ENCODE peak calls at places on chromosomes 11 and 22, in six cellular contexts. U is T-cell, Z is tibial artery, Q is neuronal stem cell, B is endodermal cell, I is GM03348. L is an unnamed sample.

GRCh38 chr22:32334640-32335365 is 22.9 kb upstream of the RFPL3 start:
- DNase-seq in I (no peak), U (no peak), Q (no peak), B (peak), Z (no peak), L (no peak)

GRCh38 chr11:71519546-71519945 is 7.5 kb upstream of the KRTAP5-7 start:
- DNase-seq in Z (no peak), I (no peak), Q (no peak), B (no peak), U (no peak), L (no peak)

GRCh38 chr11:60786811-60787567 is 1.9 kb downstream of the MS4A10 start:
- DNase-seq in B (no peak), I (peak), U (no peak), Z (peak), Q (no peak), L (no peak)

GRCh38 chr22:35728639-35729308 is 11.1 kb downstream of the APOL5 start:
- DNase-seq in U (no peak), I (no peak), Z (no peak), Q (no peak), B (no peak), L (no peak)

GRCh38 chr22:41479671-41480396 is 10.9 kb downstream of the ACO2 start:
- DNase-seq in B (peak), Z (peak), Q (peak), I (peak), U (no peak), L (no peak)

GRCh38 chr22:22849640-22850610 is 37.7 kb upstream of the IGLL5 start:
- DNase-seq in B (no peak), Q (no peak), Z (no peak), I (no peak), U (no peak), L (no peak)

GRCh38 chr11:112298535-112298934 is 37.9 kb upstream of the PLET1 start:
- DNase-seq in Q (no peak), I (no peak), U (no peak), B (no peak), Z (no peak), L (no peak)

GRCh38 chr11:104876838-104877500 is 21.3 kb downstream of the CASP12 start:
- DNase-seq in Q (no peak), Z (no peak), U (no peak), B (no peak), I (no peak), L (no peak)

GRCh38 chr11:72832301-72833082 is 18.3 kb downstream of the ATG16L2 start:
- DNase-seq in Z (no peak), I (no peak), Q (no peak), B (peak), U (no peak), L (no peak)

GRCh38 chr22:21937041-21937820 is 15.4 kb downstream of the PPM1F start:
- DNase-seq in Q (no peak), B (no peak), Z (peak), I (peak), U (no peak), L (no peak)

GRCh38 chr11:43268161-43268560 is 43.6 kb upstream of the API5 start:
- DNase-seq in U (no peak), B (no peak), Q (no peak), Z (no peak), I (no peak), L (no peak)

GRCh38 chr11:23897453-23898289 is 599.2 kb upstream of the LUZP2 start:
- DNase-seq in Q (no peak), I (peak), B (no peak), Z (no peak), U (no peak), L (no peak)

GRCh38 chr11:120009938-120010337 is 128.0 kb downstream of the TRIM29 start:
- DNase-seq in U (no peak), Z (no peak), Q (no peak), I (no peak), B (no peak), L (no peak)

GRCh38 chr11:115275045-115275444 is 229.2 kb downstream of the CADM1 start:
- DNase-seq in B (no peak), Q (no peak), I (no peak), U (no peak), Z (no peak), L (no peak)

L was measured in NCI-H1417.